ENCODE peak calls at places on chromosomes 5 and 9, in ten cellular contexts. One of them, this sample, is unnamed.
A peak's percentile ranks its signal among the peaks of the same experiment; 100 is the strongest.

GRCh38 chr9:94526951-94527350 is 27.9 kb upstream of the PCAT7 start:
- DNase-seq in cardiac muscle cell: no peak
- DNase-seq in pons: no peak
- DNase-seq in cardiac fibroblast: no peak
- DNase-seq in EL: no peak
- DNase-seq in posterior vena cava: no peak
- DNase-seq in choroid plexus epithelial cell: no peak
- DNase-seq in GM19239: no peak
- DNase-seq in activated T-helper 1 cell treated with anti-CD3 and anti-CD28 coated beads, Interleukin-2, amount 50 U/mL, for 16 hours: no peak
- DNase-seq in AG04449: no peak
- DNase-seq in this sample: no peak

GRCh38 chr5:15376803-15377202 is 123.2 kb upstream of the FBXL7 start:
- DNase-seq in cardiac fibroblast: peak; percentile 49
- DNase-seq in cardiac muscle cell: no peak
- DNase-seq in pons: no peak
- DNase-seq in activated T-helper 1 cell treated with anti-CD3 and anti-CD28 coated beads, Interleukin-2, amount 50 U/mL, for 16 hours: no peak
- DNase-seq in choroid plexus epithelial cell: peak; percentile 61
- DNase-seq in AG04449: no peak
- DNase-seq in posterior vena cava: no peak
- DNase-seq in EL: no peak
- DNase-seq in GM19239: no peak
- DNase-seq in this sample: no peak

GRCh38 chr9:105067895-105068580 is 140.1 kb upstream of the ABCA1 start:
- DNase-seq in AG04449: no peak
- DNase-seq in cardiac fibroblast: peak; percentile 74
- DNase-seq in pons: no peak
- DNase-seq in EL: peak; percentile 78
- DNase-seq in GM19239: no peak
- DNase-seq in activated T-helper 1 cell treated with anti-CD3 and anti-CD28 coated beads, Interleukin-2, amount 50 U/mL, for 16 hours: no peak
- DNase-seq in choroid plexus epithelial cell: peak; percentile 95
- DNase-seq in cardiac muscle cell: no peak
- DNase-seq in posterior vena cava: no peak
- DNase-seq in this sample: peak; percentile 72

GRCh38 chr5:161027763-161028162 is 175.8 kb upstream of the ATP10B start:
- DNase-seq in EL: no peak
- DNase-seq in posterior vena cava: no peak
- DNase-seq in cardiac muscle cell: peak; percentile 3
- DNase-seq in GM19239: no peak
- DNase-seq in activated T-helper 1 cell treated with anti-CD3 and anti-CD28 coated beads, Interleukin-2, amount 50 U/mL, for 16 hours: no peak
- DNase-seq in choroid plexus epithelial cell: no peak
- DNase-seq in cardiac fibroblast: no peak
- DNase-seq in pons: peak; percentile 16
- DNase-seq in AG04449: no peak
- DNase-seq in this sample: no peak

GRCh38 chr5:71475788-71476384 is 20.4 kb downstream of the BDP1 start:
- DNase-seq in pons: peak; percentile 17
- DNase-seq in AG04449: no peak
- DNase-seq in cardiac muscle cell: peak; percentile 30
- DNase-seq in EL: peak; percentile 20
- DNase-seq in posterior vena cava: no peak
- DNase-seq in GM19239: peak; percentile 35
- DNase-seq in activated T-helper 1 cell treated with anti-CD3 and anti-CD28 coated beads, Interleukin-2, amount 50 U/mL, for 16 hours: no peak
- DNase-seq in cardiac fibroblast: peak; percentile 47
- DNase-seq in choroid plexus epithelial cell: peak; percentile 63
- DNase-seq in this sample: no peak

GRCh38 chr5:169335806-169336205 is 34.9 kb upstream of the SLIT3 start:
- DNase-seq in EL: no peak
- DNase-seq in GM19239: no peak
- DNase-seq in activated T-helper 1 cell treated with anti-CD3 and anti-CD28 coated beads, Interleukin-2, amount 50 U/mL, for 16 hours: no peak
- DNase-seq in cardiac fibroblast: no peak
- DNase-seq in choroid plexus epithelial cell: no peak
- DNase-seq in cardiac muscle cell: no peak
- DNase-seq in AG04449: no peak
- DNase-seq in pons: no peak
- DNase-seq in posterior vena cava: no peak
- DNase-seq in this sample: no peak

GRCh38 chr9:109120204-109120789 is 550 bp upstream of the TMEM245 start:
- DNase-seq in pons: no peak
- DNase-seq in GM19239: no peak
- DNase-seq in choroid plexus epithelial cell: no peak
- DNase-seq in posterior vena cava: no peak
- DNase-seq in activated T-helper 1 cell treated with anti-CD3 and anti-CD28 coated beads, Interleukin-2, amount 50 U/mL, for 16 hours: no peak
- DNase-seq in cardiac muscle cell: no peak
- DNase-seq in AG04449: no peak
- DNase-seq in cardiac fibroblast: no peak
- DNase-seq in EL: peak; percentile 17
- DNase-seq in this sample: no peak

GRCh38 chr9:13661014-13661413 is 381.5 kb upstream of the MPDZ start:
- DNase-seq in choroid plexus epithelial cell: no peak
- DNase-seq in GM19239: no peak
- DNase-seq in posterior vena cava: no peak
- DNase-seq in pons: no peak
- DNase-seq in cardiac fibroblast: no peak
- DNase-seq in EL: no peak
- DNase-seq in cardiac muscle cell: no peak
- DNase-seq in activated T-helper 1 cell treated with anti-CD3 and anti-CD28 coated beads, Interleukin-2, amount 50 U/mL, for 16 hours: no peak
- DNase-seq in AG04449: no peak
- DNase-seq in this sample: no peak

GRCh38 chr5:54785729-54786548 is 199.5 kb downstream of the ESM1 start:
- DNase-seq in EL: peak; percentile 11
- DNase-seq in pons: peak; percentile 87
- DNase-seq in choroid plexus epithelial cell: peak; percentile 23
- DNase-seq in AG04449: no peak
- DNase-seq in posterior vena cava: peak; percentile 82
- DNase-seq in cardiac fibroblast: peak; percentile 14
- DNase-seq in GM19239: no peak
- DNase-seq in activated T-helper 1 cell treated with anti-CD3 and anti-CD28 coated beads, Interleukin-2, amount 50 U/mL, for 16 hours: no peak
- DNase-seq in cardiac muscle cell: peak; percentile 68
- DNase-seq in this sample: no peak

GRCh38 chr5:64229163-64229774 is 63.6 kb downstream of the RNF180 start:
- DNase-seq in GM19239: peak; percentile 39
- DNase-seq in pons: peak; percentile 57
- DNase-seq in choroid plexus epithelial cell: peak; percentile 65
- DNase-seq in cardiac fibroblast: peak; percentile 58
- DNase-seq in posterior vena cava: no peak
- DNase-seq in activated T-helper 1 cell treated with anti-CD3 and anti-CD28 coated beads, Interleukin-2, amount 50 U/mL, for 16 hours: no peak
- DNase-seq in AG04449: no peak
- DNase-seq in EL: peak; percentile 34
- DNase-seq in cardiac muscle cell: peak; percentile 60
- DNase-seq in this sample: peak; percentile 7

GRCh38 chr9:34991833-34992375 is 2.4 kb downstream of the DNAJB5 start:
- DNase-seq in choroid plexus epithelial cell: peak; percentile 45
- DNase-seq in GM19239: no peak
- DNase-seq in pons: no peak
- DNase-seq in cardiac fibroblast: peak; percentile 39
- DNase-seq in posterior vena cava: no peak
- DNase-seq in activated T-helper 1 cell treated with anti-CD3 and anti-CD28 coated beads, Interleukin-2, amount 50 U/mL, for 16 hours: no peak
- DNase-seq in EL: peak; percentile 16
- DNase-seq in AG04449: no peak
- DNase-seq in cardiac muscle cell: peak; percentile 48
- DNase-seq in this sample: no peak

GRCh38 chr9:137113385-137114159 is 961 bp downstream of the DPP7 start:
- DNase-seq in cardiac muscle cell: no peak
- DNase-seq in GM19239: no peak
- DNase-seq in pons: no peak
- DNase-seq in posterior vena cava: peak; percentile 68
- DNase-seq in choroid plexus epithelial cell: peak; percentile 9
- DNase-seq in EL: no peak
- DNase-seq in cardiac fibroblast: no peak
- DNase-seq in AG04449: no peak
- DNase-seq in activated T-helper 1 cell treated with anti-CD3 and anti-CD28 coated beads, Interleukin-2, amount 50 U/mL, for 16 hours: no peak
- DNase-seq in this sample: no peak

GRCh38 chr9:86713456-86713855 is 233.8 kb downstream of the GAS1 start:
- DNase-seq in posterior vena cava: no peak
- DNase-seq in pons: no peak
- DNase-seq in activated T-helper 1 cell treated with anti-CD3 and anti-CD28 coated beads, Interleukin-2, amount 50 U/mL, for 16 hours: no peak
- DNase-seq in choroid plexus epithelial cell: peak; percentile 60
- DNase-seq in AG04449: peak; percentile 53
- DNase-seq in cardiac muscle cell: no peak
- DNase-seq in EL: peak; percentile 80
- DNase-seq in cardiac fibroblast: peak; percentile 53
- DNase-seq in GM19239: no peak
- DNase-seq in this sample: no peak

GRCh38 chr5:16456103-16456832 is 9.3 kb downstream of the ZNF622 start:
- DNase-seq in cardiac muscle cell: peak; percentile 77
- DNase-seq in AG04449: no peak
- DNase-seq in activated T-helper 1 cell treated with anti-CD3 and anti-CD28 coated beads, Interleukin-2, amount 50 U/mL, for 16 hours: no peak
- DNase-seq in cardiac fibroblast: peak; percentile 91
- DNase-seq in GM19239: no peak
- DNase-seq in choroid plexus epithelial cell: peak; percentile 86
- DNase-seq in posterior vena cava: no peak
- DNase-seq in pons: peak; percentile 86
- DNase-seq in EL: peak; percentile 82
- DNase-seq in this sample: peak; percentile 82

GRCh38 chr5:103929310-103930003 is 366.9 kb upstream of the NUDT12 start:
- DNase-seq in posterior vena cava: no peak
- DNase-seq in cardiac fibroblast: no peak
- DNase-seq in cardiac muscle cell: no peak
- DNase-seq in pons: no peak
- DNase-seq in AG04449: no peak
- DNase-seq in GM19239: no peak
- DNase-seq in activated T-helper 1 cell treated with anti-CD3 and anti-CD28 coated beads, Interleukin-2, amount 50 U/mL, for 16 hours: no peak
- DNase-seq in choroid plexus epithelial cell: peak; percentile 37
- DNase-seq in EL: peak; percentile 59
- DNase-seq in this sample: no peak

GRCh38 chr9:1207681-1208080 is 157.5 kb downstream of the DMRT2 start:
- DNase-seq in cardiac fibroblast: peak; percentile 73
- DNase-seq in pons: no peak
- DNase-seq in GM19239: no peak
- DNase-seq in choroid plexus epithelial cell: peak; percentile 18
- DNase-seq in posterior vena cava: no peak
- DNase-seq in activated T-helper 1 cell treated with anti-CD3 and anti-CD28 coated beads, Interleukin-2, amount 50 U/mL, for 16 hours: no peak
- DNase-seq in EL: peak; percentile 91
- DNase-seq in cardiac muscle cell: no peak
- DNase-seq in AG04449: peak; percentile 80
- DNase-seq in this sample: peak; percentile 39

GRCh38 chr9:76878933-76879332 is 27.0 kb downstream of the PRUNE2 start:
- DNase-seq in cardiac fibroblast: no peak
- DNase-seq in AG04449: no peak
- DNase-seq in GM19239: no peak
- DNase-seq in pons: no peak
- DNase-seq in cardiac muscle cell: no peak
- DNase-seq in posterior vena cava: no peak
- DNase-seq in choroid plexus epithelial cell: no peak
- DNase-seq in activated T-helper 1 cell treated with anti-CD3 and anti-CD28 coated beads, Interleukin-2, amount 50 U/mL, for 16 hours: no peak
- DNase-seq in EL: no peak
- DNase-seq in this sample: no peak

GRCh38 chr5:54725391-54726280 is 208.1 kb downstream of the SNX18 start:
- DNase-seq in choroid plexus epithelial cell: peak; percentile 59
- DNase-seq in AG04449: no peak
- DNase-seq in cardiac fibroblast: peak; percentile 20
- DNase-seq in activated T-helper 1 cell treated with anti-CD3 and anti-CD28 coated beads, Interleukin-2, amount 50 U/mL, for 16 hours: no peak
- DNase-seq in cardiac muscle cell: no peak
- DNase-seq in EL: peak; percentile 43
- DNase-seq in pons: no peak
- DNase-seq in GM19239: no peak
- DNase-seq in posterior vena cava: no peak
- DNase-seq in this sample: peak; percentile 34

GRCh38 chr5:132526290-132526973 is 16.9 kb downstream of the IL5 start:
- DNase-seq in pons: peak; percentile 72
- DNase-seq in choroid plexus epithelial cell: peak; percentile 66
- DNase-seq in activated T-helper 1 cell treated with anti-CD3 and anti-CD28 coated beads, Interleukin-2, amount 50 U/mL, for 16 hours: no peak
- DNase-seq in EL: peak; percentile 68
- DNase-seq in GM19239: no peak
- DNase-seq in cardiac fibroblast: peak; percentile 72
- DNase-seq in cardiac muscle cell: peak; percentile 66
- DNase-seq in AG04449: no peak
- DNase-seq in posterior vena cava: no peak
- DNase-seq in this sample: peak; percentile 40

GRCh38 chr5:31530541-31531265 is 1.2 kb downstream of the DROSHA start:
- DNase-seq in activated T-helper 1 cell treated with anti-CD3 and anti-CD28 coated beads, Interleukin-2, amount 50 U/mL, for 16 hours: no peak
- DNase-seq in posterior vena cava: no peak
- DNase-seq in AG04449: no peak
- DNase-seq in cardiac fibroblast: peak; percentile 12
- DNase-seq in pons: no peak
- DNase-seq in cardiac muscle cell: no peak
- DNase-seq in EL: peak; percentile 65
- DNase-seq in GM19239: no peak
- DNase-seq in choroid plexus epithelial cell: no peak
- DNase-seq in this sample: no peak

This sample was measured in brain microvascular endothelial cell.